ENCODE peak calls at places on chromosomes 1 and 21, in seven cellular contexts. F, R, X, E, B, K and V are unnamed samples.
A peak's percentile ranks its signal among the peaks of the same experiment; 100 is the strongest.

GRCh38 chr1:7136166-7136953 is 351.1 kb downstream of the CAMTA1 start:
- DNase-seq in F (no peak), R (no peak), X (peak; percentile 27), E (no peak), B (no peak), K (no peak), V (no peak)

GRCh38 chr1:114008352-114009041 is 29.2 kb downstream of the OLFML3 start:
- DNase-seq in F (peak; percentile 89), R (no peak), X (no peak), E (no peak), B (no peak), K (peak; percentile 26), V (no peak)

GRCh38 chr1:236472850-236473788 is 50.7 kb upstream of the LGALS8 start:
- DNase-seq in F (no peak), R (no peak), X (no peak), E (no peak), B (peak; percentile 40), K (no peak), V (no peak)

GRCh38 chr1:200207711-200208126 is 180.2 kb downstream of the NR5A2 start:
- DNase-seq in F (no peak), R (no peak), X (peak; percentile 76), E (no peak), B (no peak), K (no peak), V (no peak)

GRCh38 chr1:26225033-26225831 is 8.8 kb upstream of the CEP85 start:
- DNase-seq in F (peak; percentile 76), R (peak; percentile 78), X (no peak), E (peak; percentile 95), B (peak; percentile 89), K (peak; percentile 42), V (peak; percentile 99)

GRCh38 chr1:172855841-172856382 is 194.8 kb downstream of the TNFSF18 start:
- DNase-seq in F (no peak), R (no peak), X (no peak), E (no peak), B (peak; percentile 30), K (no peak), V (no peak)

GRCh38 chr21:37984416-37984815 is 68.2 kb upstream of the KCNJ6 start:
- DNase-seq in F (no peak), R (no peak), X (no peak), E (no peak), B (no peak), K (no peak), V (no peak)

GRCh38 chr1:8767006-8767405 is 50.4 kb downstream of the RERE start:
- DNase-seq in F (no peak), R (no peak), X (no peak), E (no peak), B (no peak), K (no peak), V (no peak)

GRCh38 chr1:958823-959729 is at the start of gene NOC2L:
- DNase-seq in F (peak; percentile 90), R (peak; percentile 87), X (peak; percentile 79), E (peak; percentile 97), B (peak; percentile 90), K (peak; percentile 86), V (peak; percentile 91)

DNA sequence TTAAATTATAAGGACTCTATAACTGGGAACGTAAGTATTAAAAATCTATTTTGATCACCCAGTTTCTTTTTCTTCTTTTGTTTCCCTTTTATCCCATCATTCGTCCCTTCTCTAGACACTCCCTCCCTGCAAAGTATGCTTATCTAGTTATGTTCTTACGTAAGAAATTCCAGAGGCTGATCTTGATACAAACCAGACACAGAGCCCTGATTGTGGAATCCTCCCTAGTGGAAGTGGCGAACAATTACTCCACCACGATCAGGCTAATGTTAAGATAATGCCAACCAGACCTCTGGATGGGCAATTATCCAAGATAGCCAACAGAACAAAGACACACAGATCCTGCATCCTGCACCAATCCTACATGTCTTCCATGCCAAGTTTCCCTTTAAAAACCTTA is 1557.4 kb downstream of the PLA2G4A start:
- DNase-seq in F (peak; percentile 83), R (no peak), X (no peak), E (no peak), B (peak; percentile 26), K (peak; percentile 75), V (no peak)
- H4K8ac ChIP-seq in F (no peak overlapping the region), R (no peak overlapping the region), X (no peak overlapping the region), E (no peak overlapping the region), B (no peak overlapping the region), K (no peak overlapping the region), V (no peak overlapping the region)

GRCh38 chr21:45869121-45870007 is 112.2 kb upstream of the COL6A1 start:
- DNase-seq in F (no peak), R (no peak), X (peak; percentile 79), E (no peak), B (no peak), K (peak; percentile 52), V (peak; percentile 22)
- H4K8ac ChIP-seq in F (no peak overlapping the region), R (no peak overlapping the region), X (peak overlapping the region; percentile 87), E (no peak overlapping the region), B (no peak overlapping the region), K (peak overlapping the region; percentile 24), V (no peak overlapping the region)

GRCh38 chr21:43029785-43030184 is 45.9 kb downstream of the CBS start:
- DNase-seq in F (peak; percentile 32), R (no peak), X (no peak), E (no peak), B (no peak), K (no peak), V (no peak)

GRCh38 chr21:43031121-43031624 is 44.5 kb downstream of the CBS start:
- DNase-seq in F (no peak), R (no peak), X (no peak), E (no peak), B (no peak), K (no peak), V (no peak)

GRCh38 chr21:43025636-43026180 is 49.9 kb downstream of the CBS start:
- DNase-seq in F (peak; percentile 92), R (peak; percentile 31), X (peak; percentile 85), E (no peak), B (peak; percentile 36), K (peak; percentile 36), V (no peak)

GRCh38 chr21:43024737-43025136 is 50.4 kb downstream of the PKNOX1 start:
- DNase-seq in F (no peak), R (no peak), X (no peak), E (no peak), B (no peak), K (no peak), V (no peak)

DNA sequence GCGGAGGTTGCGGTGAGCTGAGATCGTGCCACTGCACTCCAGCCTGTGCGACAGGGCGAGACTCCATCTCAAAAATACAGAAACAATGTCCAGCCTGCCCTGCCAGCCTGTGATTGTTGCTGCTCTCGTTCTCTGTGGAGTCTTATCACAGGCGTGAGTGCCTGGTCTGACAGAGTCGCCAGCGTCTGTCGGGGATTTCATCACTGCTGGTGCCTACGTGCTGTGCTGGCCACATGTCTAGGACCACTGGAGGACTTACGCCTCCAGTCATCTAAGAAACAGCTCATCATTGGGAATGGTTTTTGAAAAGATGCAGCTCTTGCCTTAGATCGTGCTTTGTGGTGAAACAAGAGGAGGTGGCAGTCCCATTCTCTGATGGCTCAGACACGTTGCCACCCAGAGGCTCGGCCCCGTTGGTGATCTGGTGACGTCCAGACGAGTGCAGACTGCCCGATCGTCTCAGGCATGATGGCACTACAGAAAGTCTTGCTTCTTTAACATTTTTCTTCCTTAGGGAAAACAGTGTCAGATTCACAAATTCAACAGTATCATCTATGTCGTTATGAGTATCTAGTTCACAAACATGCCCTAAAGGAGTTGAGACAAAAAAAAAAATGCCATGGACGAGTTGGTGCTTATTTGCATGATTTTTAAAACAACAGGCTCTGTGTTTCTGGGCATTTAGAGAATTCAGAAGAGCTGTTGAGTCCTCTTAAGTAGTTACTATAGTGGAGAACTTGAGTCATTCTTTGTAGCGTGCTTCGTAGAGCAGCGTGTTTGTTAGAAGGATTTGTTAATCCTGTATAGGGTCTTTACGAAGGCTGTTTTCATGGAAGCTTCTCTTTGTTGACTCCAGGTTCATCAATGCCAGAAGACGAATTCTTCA is 47.5 kb downstream of the CBS start:
- DNase-seq in F (peak; percentile 59), R (no peak), X (no peak), E (no peak), B (no peak), K (no peak), V (no peak)
- H4K8ac ChIP-seq in F (no peak overlapping the region), R (no peak overlapping the region), X (no peak overlapping the region), E (no peak overlapping the region), B (no peak overlapping the region), K (no peak overlapping the region), V (no peak overlapping the region)

DNA sequence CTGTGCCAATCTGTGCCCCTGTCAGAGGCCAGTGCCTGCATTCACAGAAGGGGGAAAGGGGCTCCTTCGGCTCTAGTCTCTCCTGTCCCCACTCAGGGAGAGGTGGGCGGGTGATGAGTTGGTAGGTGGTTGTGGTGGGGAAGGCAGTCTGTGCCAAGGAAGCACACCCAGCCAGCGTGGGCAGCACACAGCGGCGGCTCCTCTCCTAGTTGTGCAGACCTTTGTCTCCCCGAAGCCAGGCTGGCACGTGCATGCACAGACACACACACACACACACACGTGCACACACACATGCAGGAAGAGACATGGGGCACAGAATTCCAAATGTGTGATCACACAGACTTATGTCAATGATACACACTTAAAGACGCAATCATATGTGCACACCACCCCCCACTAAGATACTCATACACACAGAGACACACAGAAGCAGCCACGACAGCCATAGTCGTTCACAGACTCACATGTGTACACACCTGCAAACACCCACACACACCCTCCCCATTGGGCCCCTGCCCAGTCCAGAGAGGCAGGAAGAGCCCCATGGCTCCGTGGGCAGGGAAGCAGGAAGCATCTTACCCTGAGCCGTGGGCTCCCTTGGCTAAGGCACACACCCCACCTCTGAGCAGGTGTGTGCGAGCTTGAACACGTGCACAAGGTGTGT is 16.4 kb downstream of the RIMS3 start:
- DNase-seq in F (no peak), R (no peak), X (no peak), E (no peak), B (no peak), K (no peak), V (no peak)
- H4K8ac ChIP-seq in F (no peak overlapping the region), R (no peak overlapping the region), X (no peak overlapping the region), E (peak overlapping the region; percentile 25), B (no peak overlapping the region), K (no peak overlapping the region), V (no peak overlapping the region)

DNA sequence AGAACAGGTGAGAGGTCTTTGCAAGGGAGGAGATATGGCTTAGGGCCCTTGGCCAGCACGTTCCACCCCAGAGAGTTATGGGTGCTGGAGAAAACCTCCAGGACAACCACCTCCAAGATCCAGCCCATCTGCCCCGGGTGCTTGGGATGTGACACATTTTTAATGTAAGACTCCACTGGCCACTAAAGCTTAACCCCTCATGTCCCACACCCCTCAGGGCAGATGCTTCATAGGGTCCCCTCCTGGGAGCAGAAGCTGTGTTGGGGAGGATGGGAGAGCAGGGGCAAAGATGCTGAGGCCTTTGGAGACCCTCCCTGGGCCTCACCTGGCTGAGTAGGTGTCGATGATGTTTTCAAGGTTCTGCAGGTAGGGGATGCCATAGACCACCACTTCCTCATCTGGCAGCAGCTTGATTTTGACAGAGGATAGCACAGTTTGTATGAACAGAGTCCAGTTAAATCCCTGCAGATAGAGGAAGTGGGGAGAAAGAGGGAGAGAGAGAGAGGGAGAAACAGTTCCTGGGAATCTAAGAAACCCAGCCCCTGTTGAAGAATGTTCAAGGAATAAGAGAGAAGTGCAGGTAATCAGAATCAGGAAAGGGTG is 11.9 kb downstream of the PRXL2B start:
- DNase-seq in F (no peak), R (no peak), X (no peak), E (no peak), B (no peak), K (no peak), V (no peak)
- H4K8ac ChIP-seq in F (no peak overlapping the region), R (no peak overlapping the region), X (no peak overlapping the region), E (no peak overlapping the region), B (no peak overlapping the region), K (no peak overlapping the region), V (no peak overlapping the region)

DNA sequence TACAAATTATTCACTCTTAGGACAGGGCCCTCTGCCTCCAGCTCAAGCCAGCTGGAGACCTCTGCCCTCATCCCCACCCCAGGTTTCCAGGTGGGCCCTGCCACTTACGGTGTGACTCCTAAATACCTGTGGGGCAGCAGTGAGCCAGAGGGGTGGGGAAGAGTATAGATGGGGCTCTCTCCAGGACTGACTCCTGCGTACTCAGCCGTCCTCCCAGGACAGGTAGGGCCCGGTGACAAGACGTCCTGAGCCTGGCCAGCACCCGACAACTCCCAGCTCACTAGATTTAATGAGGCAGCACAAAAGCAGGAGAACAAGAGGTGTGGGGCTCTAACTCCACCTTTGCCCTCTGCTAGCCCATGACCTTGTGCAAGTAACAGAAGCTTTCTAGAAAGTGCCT is 16.8 kb downstream of the GNG12 start:
- DNase-seq in F (peak; percentile 33), R (no peak), X (no peak), E (no peak), B (no peak), K (no peak), V (no peak)
- H4K8ac ChIP-seq in F (peak overlapping the region; percentile 17), R (no peak overlapping the region), X (no peak overlapping the region), E (no peak overlapping the region), B (no peak overlapping the region), K (no peak overlapping the region), V (no peak overlapping the region)